ENCODE peak calls at places on chromosomes 6 and 20, in six cellular contexts. W is IMR-90, K is heart left ventricle, V is transverse colon, E is adrenal gland, N is aorta. Y is an unnamed sample.
A peak's percentile ranks its signal among the peaks of the same experiment; 100 is the strongest.

GRCh38 chr6:52326540-52327364 is 35.2 kb upstream of the PAQR8 start:
- DNase-seq in V (no peak), W (no peak), E (no peak), K (no peak), N (no peak), Y (no peak)

GRCh38 chr20:10508468-10509251 is 73.6 kb downstream of the SLX4IP start:
- DNase-seq in N (no peak), K (peak; percentile 30), V (no peak), W (peak; percentile 70), E (peak; percentile 41), Y (no peak)

GRCh38 chr20:1331101-1331500 is 2.2 kb upstream of the SDCBP2 start:
- DNase-seq in W (no peak), E (no peak), V (no peak), N (peak; percentile 26), K (no peak), Y (peak; percentile 16)

GRCh38 chr20:36573798-36574277 is 441 bp downstream of the TGIF2 start:
- DNase-seq in N (peak; percentile 83), W (no peak), K (peak; percentile 49), E (no peak), V (peak; percentile 54), Y (peak; percentile 36)

GRCh38 chr6:145502417-145502816 is 232.9 kb downstream of the EPM2A start:
- DNase-seq in K (no peak), E (no peak), N (no peak), W (no peak), V (no peak), Y (no peak)

GRCh38 chr20:59435496-59435895 is 135.1 kb downstream of the EDN3 start:
- DNase-seq in E (no peak), V (no peak), W (no peak), K (no peak), N (no peak), Y (no peak)

GRCh38 chr20:2900845-2901592 is 27.7 kb downstream of the PTPRA start:
- DNase-seq in N (no peak), E (no peak), W (no peak), V (no peak), K (no peak), Y (no peak)

GRCh38 chr20:5000263-5001173 is 792 bp downstream of the SLC23A2 start:
- DNase-seq in E (peak; percentile 83), V (peak; percentile 39), W (peak; percentile 18), K (peak; percentile 71), N (peak; percentile 79), Y (peak; percentile 46)

GRCh38 chr6:5361371-5361770 is 100.1 kb downstream of the FARS2 start:
- DNase-seq in W (peak; percentile 41), K (no peak), N (no peak), V (no peak), E (no peak), Y (no peak)

GRCh38 chr6:11126876-11127275 is 15.4 kb upstream of the ERVFRD-1 start:
- DNase-seq in E (no peak), N (no peak), K (no peak), V (no peak), W (peak; percentile 23), Y (peak; percentile 10)

GRCh38 chr20:63273635-63274380 is 1.2 kb downstream of the ARFGAP1 start:
- DNase-seq in N (no peak), E (no peak), K (no peak), V (no peak), W (peak; percentile 88), Y (peak; percentile 22)

GRCh38 chr20:53598140-53599038 is 4.8 kb upstream of the ZNF217 start:
- DNase-seq in W (no peak), V (no peak), E (no peak), K (no peak), N (no peak), Y (peak; percentile 20)

GRCh38 chr6:167915139-167915538 is 82.3 kb upstream of the KIF25 start:
- DNase-seq in V (no peak), K (no peak), E (no peak), W (no peak), N (no peak), Y (no peak)

GRCh38 chr6:6434723-6435122 is 114.3 kb upstream of the F13A1 start:
- DNase-seq in N (no peak), W (no peak), V (no peak), K (no peak), E (no peak), Y (no peak)

GRCh38 chr6:6436946-6437345 is 116.5 kb upstream of the F13A1 start:
- DNase-seq in E (no peak), K (no peak), V (no peak), W (no peak), N (no peak), Y (no peak)

GRCh38 chr6:6439778-6440177 is 119.3 kb upstream of the F13A1 start:
- DNase-seq in V (no peak), N (no peak), E (no peak), W (no peak), K (no peak), Y (no peak)

GRCh38 chr6:6436366-6436765 is 115.9 kb upstream of the F13A1 start:
- DNase-seq in V (no peak), W (no peak), N (no peak), E (no peak), K (no peak), Y (no peak)

DNA sequence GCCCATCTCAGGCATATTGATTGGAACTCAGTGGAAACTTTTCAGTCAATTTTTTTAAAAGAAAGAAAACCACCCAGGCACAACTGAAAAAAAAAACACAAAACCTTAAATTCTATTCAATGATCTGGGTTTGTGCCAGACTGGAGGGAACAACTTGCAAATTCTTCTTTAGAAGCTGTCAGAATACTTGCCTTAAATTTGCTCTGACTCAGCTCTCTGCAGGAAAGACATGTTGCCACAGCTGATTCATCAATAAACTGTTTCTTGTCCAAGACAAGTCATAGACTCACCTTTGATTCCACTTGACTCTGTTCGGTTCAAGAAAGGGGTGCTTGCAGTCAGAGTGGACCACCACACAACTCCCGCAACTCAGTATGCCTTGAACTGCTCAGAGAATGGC is 117.8 kb upstream of the F13A1 start:
- DNase-seq in W (no peak), N (no peak), K (no peak), V (no peak), E (no peak), Y (no peak)
- H3K4me1 ChIP-seq in W (no peaks in the 10 kb centered on the region), N (no peaks in the 10 kb centered on the region), K (no peaks in the 10 kb centered on the region), V (no peaks in the 10 kb centered on the region), E (no peaks in the 10 kb centered on the region), Y (no peaks in the 10 kb centered on the region)

DNA sequence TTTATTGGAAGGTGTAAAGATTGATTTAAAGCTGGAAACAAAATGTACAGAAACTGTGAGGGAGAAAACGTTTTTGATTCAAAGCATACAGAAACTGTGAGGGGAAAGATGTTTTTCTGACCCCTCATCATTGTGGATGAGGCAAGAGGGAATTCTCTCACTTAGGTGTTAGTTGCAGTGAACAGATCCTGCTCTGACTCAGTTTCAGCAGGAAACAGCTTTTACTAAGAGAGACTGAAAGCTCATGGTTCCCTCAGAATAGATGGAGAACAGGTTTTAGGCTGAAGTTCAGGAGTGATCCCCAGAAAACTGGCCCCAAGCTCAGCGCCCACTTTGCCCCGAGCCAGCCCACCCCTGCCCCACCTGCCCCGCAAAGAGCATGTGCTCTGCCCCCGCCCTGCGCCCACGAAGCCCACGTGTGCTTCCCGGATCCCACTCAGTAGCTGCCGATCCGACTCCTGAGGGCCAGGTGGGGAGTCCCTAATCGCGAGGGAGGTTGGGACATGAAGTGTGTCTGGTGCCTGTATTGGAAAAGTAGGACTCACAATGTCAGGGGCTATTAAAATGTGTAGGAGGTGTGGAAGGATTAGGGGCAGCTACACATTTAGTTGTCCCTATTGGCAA is 41.2 kb downstream of the DUSP22 start:
- DNase-seq in K (no peak), W (peak; percentile 18), N (no peak), V (no peak), E (no peak), Y (no peak)
- H3K4me1 ChIP-seq in K (peaks cover 42% of the 10 kb centered on the region), W (no peaks in the 10 kb centered on the region), N (no peaks in the 10 kb centered on the region), V (peaks cover 28% of the 10 kb centered on the region), E (peaks cover 5% of the 10 kb centered on the region), Y (no peaks in the 10 kb centered on the region)

DNA sequence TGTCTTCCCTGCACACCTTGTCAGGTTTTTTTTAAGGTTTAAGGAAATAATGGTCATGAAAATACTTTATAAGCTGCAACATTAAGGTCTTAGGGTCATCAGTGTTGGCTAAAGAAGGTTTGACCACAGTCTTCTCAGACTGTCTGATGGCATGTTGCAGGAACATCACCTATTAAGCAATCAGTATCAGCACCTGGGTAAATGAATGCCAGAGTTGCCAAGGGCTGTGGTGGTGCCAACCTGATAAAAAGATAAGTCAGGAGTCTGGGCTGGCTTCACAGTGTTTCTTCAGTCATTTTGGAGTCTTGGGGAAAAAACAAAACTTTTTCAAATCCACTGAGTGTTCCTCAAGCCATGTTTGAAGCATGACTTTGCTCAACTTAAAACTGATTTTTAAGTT is 61.5 kb upstream of the VSTM2L start:
- DNase-seq in V (no peak), N (no peak), K (no peak), E (no peak), W (no peak), Y (no peak)
- H3K4me1 ChIP-seq in V (no peaks in the 10 kb centered on the region), N (no peaks in the 10 kb centered on the region), K (peaks cover 11% of the 10 kb centered on the region), E (peaks cover 13% of the 10 kb centered on the region), W (no peaks in the 10 kb centered on the region), Y (no peaks in the 10 kb centered on the region)

GRCh38 chr20:23547613-23548012 is 20.7 kb downstream of the CST9L start:
- DNase-seq in E (no peak), K (no peak), N (no peak), W (no peak), V (no peak), Y (no peak)

GRCh38 chr20:23550227-23550626 is 18.1 kb downstream of the CST9L start:
- DNase-seq in W (no peak), E (no peak), N (no peak), K (no peak), V (no peak), Y (no peak)

GRCh38 chr20:23548408-23548807 is 19.9 kb downstream of the CST9L start:
- DNase-seq in V (no peak), K (no peak), N (no peak), W (no peak), E (no peak), Y (no peak)

GRCh38 chr20:23544133-23544532 is 24.2 kb downstream of the CST9L start:
- DNase-seq in W (no peak), V (no peak), K (no peak), E (no peak), N (no peak), Y (no peak)

DNA sequence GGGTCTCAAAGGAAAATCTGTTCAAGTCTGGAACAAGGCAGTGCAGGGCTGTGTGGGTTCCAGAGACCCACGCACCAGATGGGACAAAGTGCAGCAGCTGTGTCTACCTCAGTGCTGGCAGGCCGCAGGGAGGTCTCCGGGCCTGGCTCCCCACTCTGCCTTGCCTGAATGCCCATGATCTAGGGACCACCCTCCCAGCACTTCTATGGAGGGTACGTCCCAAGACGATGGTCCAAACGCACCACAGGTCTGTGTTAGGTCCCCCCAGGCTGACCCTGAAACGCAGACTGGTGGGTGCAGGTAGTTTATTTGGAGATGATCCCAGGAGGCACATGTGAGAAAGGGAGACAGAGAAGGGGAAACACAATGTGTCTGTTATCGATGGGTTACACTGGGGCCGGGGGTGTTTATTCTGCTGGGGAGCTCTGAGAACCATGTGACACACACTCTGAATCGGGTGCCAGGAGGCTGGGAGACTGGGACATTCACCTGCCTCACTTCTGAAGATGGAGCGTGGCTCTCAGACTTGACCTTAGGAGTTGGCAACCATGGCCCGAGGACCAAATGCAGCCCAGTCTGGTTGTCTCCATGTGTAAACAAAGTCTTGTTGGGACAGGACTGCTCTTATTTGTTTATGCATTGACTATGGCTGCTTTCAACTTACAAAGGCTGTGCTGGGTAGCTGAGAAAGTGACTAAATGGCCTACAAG is 21.7 kb downstream of the CST9L start:
- DNase-seq in W (no peak), N (no peak), V (no peak), E (no peak), K (no peak), Y (no peak)
- H3K4me1 ChIP-seq in W (no peaks in the 10 kb centered on the region), N (no peaks in the 10 kb centered on the region), V (no peaks in the 10 kb centered on the region), E (no peaks in the 10 kb centered on the region), K (no peaks in the 10 kb centered on the region), Y (no peaks in the 10 kb centered on the region)

GRCh38 chr6:4299476-4299875 is 164.1 kb upstream of the ECI2 start:
- DNase-seq in W (no peak), N (no peak), K (no peak), V (no peak), E (no peak), Y (no peak)
- H3K4me1 ChIP-seq in W (peaks cover 3% of the 10 kb centered on the region), N (no peaks in the 10 kb centered on the region), K (peaks cover 8% of the 10 kb centered on the region), V (no peaks in the 10 kb centered on the region), E (no peaks in the 10 kb centered on the region), Y (no peaks in the 10 kb centered on the region)

Y was measured in colonic mucosa.